ENCODE peak calls at places on chromosomes 1 and 21, in ten cellular contexts. A is HFF-Myc, S is ovary, E is NAMALWA, T is KG1, Q is BJ, P is psoas muscle, F is thoracic aorta, K is NCI-H2081, J is Right ventricle myocardium superior. D is an unnamed sample.

GRCh38 chr1:162373541-162374375 is 2.9 kb downstream of the SPATA46 start:
- DNase-seq in A (no peak), S (no peak), E (no peak), T (no peak), Q (peak), P (no peak), F (no peak), K (no peak), J (no peak), D (no peak)

GRCh38 chr1:197399691-197400521 is 131.9 kb downstream of the CRB1 start:
- DNase-seq in A (peak), S (no peak), E (peak), T (peak), Q (no peak), P (no peak), F (no peak), K (peak), J (no peak), D (no peak)

GRCh38 chr1:163922743-163923186 is 601.0 kb downstream of the NUF2 start:
- DNase-seq in A (no peak), S (no peak), E (no peak), T (peak), Q (no peak), P (no peak), F (no peak), K (no peak), J (no peak), D (no peak)

GRCh38 chr1:208510192-208510952 is 266.2 kb upstream of the PLXNA2 start:
- DNase-seq in A (peak), S (no peak), E (no peak), T (no peak), Q (peak), P (no peak), F (no peak), K (no peak), J (no peak), D (no peak)

GRCh38 chr1:36223373-36223995 is 759 bp upstream of the THRAP3 start:
- DNase-seq in A (no peak), S (no peak), E (peak), T (peak), Q (no peak), P (no peak), F (no peak), K (no peak), J (no peak), D (no peak)

GRCh38 chr1:21919520-21919919 is 17.6 kb downstream of the HSPG2 start:
- DNase-seq in A (no peak), S (no peak), E (no peak), T (no peak), Q (peak), P (no peak), F (no peak), K (no peak), J (no peak), D (no peak)

GRCh38 chr1:94539496-94539895 is 2.1 kb downstream of the F3 start:
- DNase-seq in A (no peak), S (no peak), E (no peak), T (no peak), Q (no peak), P (no peak), F (no peak), K (no peak), J (peak), D (no peak)

GRCh38 chr1:10664251-10664650 is 132.2 kb downstream of the CASZ1 start:
- DNase-seq in A (no peak), S (no peak), E (no peak), T (no peak), Q (no peak), P (peak), F (no peak), K (no peak), J (peak), D (no peak)

GRCh38 chr1:154866995-154867795 is 2.9 kb downstream of the KCNN3 start:
- DNase-seq in A (no peak), S (no peak), E (peak), T (no peak), Q (no peak), P (peak), F (no peak), K (no peak), J (no peak), D (no peak)

GRCh38 chr1:54390655-54391054 is 15.5 kb downstream of the SSBP3 start:
- DNase-seq in A (no peak), S (no peak), E (no peak), T (no peak), Q (no peak), P (peak), F (no peak), K (no peak), J (no peak), D (no peak)

GRCh38 chr1:154404511-154404931 is 622 bp upstream of the IL6R start:
- DNase-seq in A (no peak), S (no peak), E (peak), T (peak), Q (no peak), P (no peak), F (no peak), K (no peak), J (no peak), D (no peak)

GRCh38 chr1:27686223-27686990 is 14.4 kb upstream of the IFI6 start:
- DNase-seq in A (no peak), S (no peak), E (no peak), T (no peak), Q (no peak), P (no peak), F (no peak), K (no peak), J (no peak), D (no peak)

GRCh38 chr1:194568610-194569009 is 1382.2 kb upstream of the B3GALT2 start:
- DNase-seq in A (no peak), S (no peak), E (no peak), T (no peak), Q (no peak), P (no peak), F (no peak), K (no peak), J (no peak), D (no peak)

GRCh38 chr1:3190256-3191041 is 121.4 kb downstream of the PRDM16 start:
- DNase-seq in A (no peak), S (peak), E (no peak), T (no peak), Q (no peak), P (no peak), F (no peak), K (no peak), J (no peak), D (no peak)

GRCh38 chr1:167516404-167517388 is 1.6 kb downstream of the CD247 start:
- DNase-seq in A (no peak), S (no peak), E (no peak), T (no peak), Q (no peak), P (no peak), F (no peak), K (no peak), J (no peak), D (no peak)

GRCh38 chr1:61322769-61323168 is 240.4 kb downstream of the NFIA start:
- DNase-seq in A (no peak), S (no peak), E (no peak), T (no peak), Q (no peak), P (no peak), F (no peak), K (peak), J (no peak), D (no peak)

GRCh38 chr1:30915491-30916230 is 7.1 kb upstream of the SDC3 start:
- DNase-seq in A (no peak), S (no peak), E (no peak), T (no peak), Q (no peak), P (no peak), F (no peak), K (no peak), J (no peak), D (no peak)

GRCh38 chr1:151399890-151400235 is 490 bp downstream of the PSMB4 start:
- DNase-seq in A (no peak), S (peak), E (peak), T (no peak), Q (no peak), P (no peak), F (no peak), K (peak), J (no peak), D (no peak)

GRCh38 chr1:96478228-96478627 is 243.4 kb upstream of the PTBP2 start:
- DNase-seq in A (no peak), S (no peak), E (no peak), T (no peak), Q (no peak), P (no peak), F (no peak), K (no peak), J (no peak), D (no peak)

GRCh38 chr1:223298706-223299105 is 65.3 kb downstream of the SUSD4 start:
- DNase-seq in A (no peak), S (no peak), E (no peak), T (no peak), Q (no peak), P (no peak), F (no peak), K (no peak), J (no peak), D (no peak)

GRCh38 chr21:39321424-39321823 is 8.0 kb upstream of the BRWD1 start:
- DNase-seq in A (no peak), S (no peak), E (no peak), T (no peak), Q (no peak), P (no peak), F (no peak), K (no peak), J (no peak), D (no peak)

GRCh38 chr21:45559216-45560105 is 17.2 kb upstream of the SLC19A1 start:
- DNase-seq in A (no peak), S (no peak), E (no peak), T (no peak), Q (no peak), P (no peak), F (no peak), K (no peak), J (no peak), D (peak)

GRCh38 chr1:184792450-184792969 is 37.9 kb upstream of the EDEM3 start:
- DNase-seq in A (peak), S (no peak), E (no peak), T (peak), Q (peak), P (peak), F (peak), K (no peak), J (peak), D (peak)

GRCh38 chr21:46109251-46110221 is 11.6 kb downstream of the COL6A2 start:
- DNase-seq in A (no peak), S (peak), E (no peak), T (no peak), Q (no peak), P (no peak), F (peak), K (no peak), J (no peak), D (no peak)

GRCh38 chr1:51305371-51305823 is 25.0 kb downstream of the TTC39A start:
- DNase-seq in A (no peak), S (no peak), E (no peak), T (no peak), Q (no peak), P (no peak), F (no peak), K (no peak), J (no peak), D (no peak)

GRCh38 chr1:65065535-65066378 is 82.2 kb upstream of the AK4 start:
- DNase-seq in A (no peak), S (peak), E (no peak), T (no peak), Q (no peak), P (peak), F (no peak), K (peak), J (peak), D (no peak)

GRCh38 chr1:230222678-230223077 is 155.6 kb downstream of the GALNT2 start:
- DNase-seq in A (no peak), S (no peak), E (peak), T (no peak), Q (no peak), P (no peak), F (no peak), K (no peak), J (no peak), D (no peak)